ENCODE peak calls at places on chromosome 15, in five cellular contexts. E, F, D, L and K are unnamed samples.
A peak's percentile ranks its signal among the peaks of the same experiment; 100 is the strongest.

GRCh38 chr15:45114751-45115085 is 592 bp downstream of the DUOXA2 start:
- DNase-seq in E (no peak), F (no peak), D (no peak), L (no peak), K (no peak)

GRCh38 chr15:34160735-34161134 is 49.2 kb downstream of the KATNBL1 start:
- DNase-seq in D (no peak), L (no peak), F (no peak), E (no peak), K (no peak)

GRCh38 chr15:53976844-53977392 is 1.3 kb upstream of the UNC13C start:
- DNase-seq in L (peak; percentile 10), D (no peak), F (peak; percentile 3), E (no peak), K (peak; percentile 60)

GRCh38 chr15:33654859-33655258 is 313.4 kb upstream of the CHRM5 start:
- DNase-seq in D (no peak), L (no peak), E (no peak), F (no peak), K (no peak)

GRCh38 chr15:74383286-74383685 is 15.8 kb upstream of the CYP11A1 start:
- DNase-seq in L (no peak), E (no peak), D (no peak), F (no peak), K (no peak)

GRCh38 chr15:84033793-84034553 is 201.6 kb upstream of the GOLGA6L4 start:
- DNase-seq in D (no peak), E (no peak), F (no peak), L (no peak), K (no peak)

GRCh38 chr15:51299187-51300015 is 39.0 kb downstream of the CYP19A1 start:
- DNase-seq in E (no peak), F (peak; percentile 19), D (peak; percentile 38), L (peak; percentile 4), K (peak; percentile 33)

GRCh38 chr15:64892850-64893403 is 18.8 kb upstream of the ANKDD1A start:
- DNase-seq in E (no peak), F (no peak), D (no peak), L (no peak), K (no peak)

GRCh38 chr15:82677720-82678323 is 30.7 kb upstream of the CPEB1 start:
- DNase-seq in D (no peak), L (no peak), F (no peak), E (no peak), K (no peak)

GRCh38 chr15:40499931-40500330 is 29.1 kb downstream of the CHST14 start:
- DNase-seq in E (no peak), L (no peak), F (no peak), D (no peak), K (no peak)

GRCh38 chr15:22253676-22254408 is 173.5 kb downstream of the OR4M2 start:
- DNase-seq in E (no peak), F (no peak), D (no peak), L (no peak), K (no peak)

GRCh38 chr15:41495736-41496599 is 2.3 kb downstream of the ITPKA start:
- DNase-seq in D (no peak), E (no peak), F (peak; percentile 94), L (no peak), K (peak; percentile 89)

GRCh38 chr15:65101418-65101890 is 13.5 kb downstream of the UBAP1L start:
- DNase-seq in D (no peak), L (peak; percentile 27), F (peak; percentile 82), E (peak; percentile 80), K (peak; percentile 88)

GRCh38 chr15:52790166-52790708 is at the start of gene ONECUT1:
- DNase-seq in E (peak; percentile 46), L (peak; percentile 47), F (peak; percentile 37), D (no peak), K (peak; percentile 86)

GRCh38 chr15:66472176-66472999 is 25.2 kb downstream of the SNAPC5 start:
- DNase-seq in L (no peak), F (no peak), E (no peak), D (no peak), K (no peak)

GRCh38 chr15:81292516-81293001 is 31.4 kb downstream of the STARD5 start:
- DNase-seq in L (no peak), D (no peak), E (no peak), F (no peak), K (no peak)

GRCh38 chr15:66481107-66481856 is 16.3 kb downstream of the SNAPC5 start:
- DNase-seq in F (no peak), L (no peak), E (no peak), D (no peak), K (peak; percentile 21)

GRCh38 chr15:43285609-43286037 is 18.9 kb upstream of the TGM5 start:
- DNase-seq in L (no peak), D (peak; percentile 62), E (peak; percentile 77), F (peak; percentile 58), K (peak; percentile 84)

GRCh38 chr15:30939161-30939560 is 35.4 kb downstream of the FAN1 start:
- DNase-seq in D (no peak), L (no peak), E (no peak), F (no peak), K (no peak)

GRCh38 chr15:57084178-57084577 is 165.7 kb downstream of the TCF12 start:
- DNase-seq in E (no peak), L (no peak), D (no peak), F (no peak), K (no peak)

GRCh38 chr15:48331796-48332641 is 790 bp downstream of the DUT start:
- DNase-seq in D (peak; percentile 77), L (peak; percentile 74), E (peak; percentile 88), F (peak; percentile 43), K (peak; percentile 64)

GRCh38 chr15:75727851-75728715 is 15.4 kb upstream of the CSPG4 start:
- DNase-seq in F (peak; percentile 50), D (no peak), E (peak; percentile 67), L (peak; percentile 32), K (peak; percentile 68)

GRCh38 chr15:64521726-64522164 is 61.4 kb downstream of the ZNF609 start:
- DNase-seq in L (no peak), E (peak; percentile 86), F (peak; percentile 62), D (no peak), K (peak; percentile 38)